ENCODE peak calls at places on chromosomes 6 and 20, in seven cellular contexts. K is breast epithelium; L is CD8-positive, alpha-beta memory T cell; P is fibroblast of lung; V is SK-N-SH; I is heart right ventricle; Z is right atrium auricular region. N is an unnamed sample.

GRCh38 chr6:158799051-158799792 is 19.9 kb downstream of the EZR start:
- DNase-seq in K (no peak), L (no peak), P (peak; percentile 67), V (peak; percentile 72), I (peak; percentile 29), Z (no peak), N (no peak)

GRCh38 chr6:103236923-103237322 is 1622.8 kb downstream of the HACE1 start:
- DNase-seq in K (no peak), L (no peak), P (no peak), V (no peak), I (no peak), Z (no peak), N (no peak)

GRCh38 chr6:5606546-5606945 is 345.2 kb downstream of the FARS2 start:
- DNase-seq in K (no peak), L (no peak), P (peak; percentile 19), V (no peak), I (no peak), Z (no peak), N (no peak)

GRCh38 chr6:158642097-158642601 is 2.4 kb downstream of the DYNLT1 start:
- DNase-seq in K (no peak), L (no peak), P (peak; percentile 92), V (no peak), I (peak; percentile 46), Z (peak; percentile 63), N (no peak)

GRCh38 chr6:159044899-159045727 is at the start of gene TAGAP:
- DNase-seq in K (peak; percentile 48), L (peak; percentile 79), P (no peak), V (peak; percentile 25), I (peak; percentile 55), Z (peak; percentile 79), N (peak; percentile 43)

GRCh38 chr6:157443066-157443800 is 62.2 kb downstream of the ZDHHC14 start:
- DNase-seq in K (no peak), L (no peak), P (peak; percentile 51), V (no peak), I (no peak), Z (no peak), N (no peak)

GRCh38 chr6:138844203-138844602 is 48.3 kb downstream of the ECT2L start:
- DNase-seq in K (no peak), L (no peak), P (peak; percentile 58), V (no peak), I (peak; percentile 63), Z (no peak), N (no peak)

GRCh38 chr20:46767127-46767761 is 57.8 kb downstream of the SLC2A10 start:
- DNase-seq in K (no peak), L (no peak), P (peak; percentile 40), V (peak; percentile 43), I (no peak), Z (no peak), N (no peak)

GRCh38 chr20:11473971-11474370 is 443.7 kb upstream of the BTBD3 start:
- DNase-seq in K (no peak), L (no peak), P (no peak), V (no peak), I (no peak), Z (no peak), N (no peak)

GRCh38 chr6:71489736-71490135 is 201.1 kb downstream of the OGFRL1 start:
- DNase-seq in K (no peak), L (no peak), P (peak; percentile 81), V (no peak), I (no peak), Z (no peak), N (no peak)

GRCh38 chr6:75952132-75952531 is 120.3 kb downstream of the IMPG1 start:
- DNase-seq in K (no peak), L (no peak), P (no peak), V (no peak), I (no peak), Z (no peak), N (no peak)
- H3K27ac ChIP-seq in K (no peak overlapping the region), L (no peak overlapping the region), P (no peak overlapping the region), V (no peak overlapping the region), I (no peak overlapping the region), Z (no peak overlapping the region), N (no peak overlapping the region)

GRCh38 chr20:33549229-33549628 is 59.3 kb downstream of the CBFA2T2 start:
- DNase-seq in K (no peak), L (no peak), P (no peak), V (no peak), I (no peak), Z (no peak), N (no peak)
- H3K4me1 ChIP-seq in K (no peaks in the 10 kb centered on the region), L (peaks cover 4% of the 10 kb centered on the region), P (peaks cover 2% of the 10 kb centered on the region), V (peaks cover 10% of the 10 kb centered on the region), I (peaks cover 3% of the 10 kb centered on the region), Z (no peaks in the 10 kb centered on the region), N (no peaks in the 10 kb centered on the region)

GRCh38 chr20:58842276-58842675 is 8.4 kb downstream of the GNAS-AS1 start:
- DNase-seq in K (no peak), L (no peak), P (no peak), V (no peak), I (no peak), Z (no peak), N (no peak)
- H3K4me3 ChIP-seq in K (no peak overlapping the region), L (no peak overlapping the region), P (no peak overlapping the region), V (no peak overlapping the region), I (no peak overlapping the region), Z (no peak overlapping the region), N (no peak overlapping the region)

DNA sequence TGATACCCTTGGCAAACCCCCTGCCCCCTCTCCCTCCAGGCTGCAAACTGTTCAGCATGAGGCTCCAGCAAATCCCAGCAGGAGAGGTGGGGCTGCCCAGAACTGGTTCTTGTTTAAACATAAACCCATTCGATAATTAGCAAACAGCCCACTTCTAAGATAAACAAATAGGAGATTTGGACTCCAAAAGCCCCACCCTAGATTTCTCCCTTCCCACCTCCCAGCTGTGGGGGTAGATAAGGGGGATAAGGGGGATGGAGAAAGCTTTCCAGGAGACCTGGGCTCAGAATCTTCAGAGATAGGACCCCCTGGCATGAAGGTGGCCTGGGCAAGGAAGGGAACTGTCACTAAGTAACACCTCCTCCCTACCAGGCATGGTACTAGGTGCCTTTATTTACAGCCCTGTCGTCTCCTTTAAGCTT is 4.8 kb downstream of the SDC4 start:
- DNase-seq in K (peak; percentile 59), L (no peak), P (no peak), V (no peak), I (no peak), Z (no peak), N (no peak)
- H3K27ac ChIP-seq in K (peak overlapping the region; percentile 99), L (no peak overlapping the region), P (peak overlapping the region; percentile 83), V (peak overlapping the region; percentile 96), I (peak overlapping the region; percentile 96), Z (peak overlapping the region; percentile 97), N (peak overlapping the region; percentile 93)

GRCh38 chr6:163341671-163342070 is 72.8 kb upstream of the QKI start:
- DNase-seq in K (no peak), L (no peak), P (no peak), V (no peak), I (no peak), Z (no peak), N (no peak)
- H3K4me1 ChIP-seq in K (no peaks in the 10 kb centered on the region), L (no peaks in the 10 kb centered on the region), P (no peaks in the 10 kb centered on the region), V (peaks cover 4% of the 10 kb centered on the region), I (peaks cover 55% of the 10 kb centered on the region), Z (peaks cover 49% of the 10 kb centered on the region), N (peaks cover 5% of the 10 kb centered on the region)

N was measured in ascending aorta.